ENCODE peak calls at places on chromosome 20, in six cellular contexts. X is GM12864, F is upper lobe of left lung, C is left ventricle myocardium inferior, K is breast epithelium, U is MM.1S. J is an unnamed sample.

GRCh38 chr20:62956387-62957135 is 4.1 kb downstream of the SLC17A9 start:
- DNase-seq in X (no peak), F (no peak), C (no peak), K (no peak), U (no peak), J (no peak)

GRCh38 chr20:62123450-62124118 is 1.3 kb downstream of the LSM14B start:
- DNase-seq in X (no peak), F (peak; percentile 36), C (no peak), K (no peak), U (no peak), J (no peak)

GRCh38 chr20:40688129-40689099 is 622 bp downstream of the MAFB start:
- DNase-seq in X (no peak), F (no peak), C (no peak), K (no peak), U (no peak), J (no peak)

GRCh38 chr20:3199976-3200755 is 4.3 kb downstream of the DDRGK1 start:
- DNase-seq in X (no peak), F (no peak), C (no peak), K (no peak), U (no peak), J (no peak)

GRCh38 chr20:7505835-7506221 is 434.4 kb downstream of the HAO1 start:
- DNase-seq in X (no peak), F (no peak), C (no peak), K (no peak), U (peak; percentile 42), J (no peak)

GRCh38 chr20:58843128-58843556 is 7.6 kb downstream of the GNAS-AS1 start:
- DNase-seq in X (no peak), F (no peak), C (no peak), K (no peak), U (no peak), J (no peak)

GRCh38 chr20:52779125-52779524 is 193.0 kb upstream of the TSHZ2 start:
- DNase-seq in X (no peak), F (no peak), C (no peak), K (no peak), U (no peak), J (no peak)

GRCh38 chr20:24994470-24995368 is 2.2 kb upstream of the APMAP start:
- DNase-seq in X (peak; percentile 41), F (peak; percentile 75), C (peak; percentile 89), K (peak; percentile 72), U (peak; percentile 78), J (peak; percentile 74)

GRCh38 chr20:17882834-17883591 is 85.6 kb downstream of the SNX5 start:
- DNase-seq in X (no peak), F (no peak), C (no peak), K (no peak), U (no peak), J (no peak)

GRCh38 chr20:1503564-1504227 is 12.5 kb upstream of the SIRPB2 start:
- DNase-seq in X (peak; percentile 71), F (peak; percentile 87), C (peak; percentile 54), K (peak; percentile 63), U (peak; percentile 94), J (peak; percentile 52)

GRCh38 chr20:11338506-11339306 is 579.0 kb upstream of the BTBD3 start:
- DNase-seq in X (no peak), F (no peak), C (no peak), K (no peak), U (no peak), J (no peak)

GRCh38 chr20:16539280-16539679 is 34.0 kb downstream of the KIF16B start:
- DNase-seq in X (no peak), F (no peak), C (no peak), K (no peak), U (no peak), J (no peak)

GRCh38 chr20:49570828-49571552 is 3.1 kb upstream of the PTGIS start:
- DNase-seq in X (no peak), F (no peak), C (no peak), K (no peak), U (no peak), J (no peak)

GRCh38 chr20:40710608-40711007 is 21.6 kb upstream of the MAFB start:
- DNase-seq in X (no peak), F (no peak), C (no peak), K (no peak), U (no peak), J (no peak)

GRCh38 chr20:19387251-19387650 is 174.8 kb downstream of the SLC24A3 start:
- DNase-seq in X (no peak), F (no peak), C (no peak), K (no peak), U (no peak), J (no peak)
- TF ChIP-seq CTCF in X (no peak), F (no peak), C (no peak), K (no peak), U (no peak), J (no peak)

GRCh38 chr20:57526067-57526884 is 1.3 kb upstream of the CTCFL start:
- DNase-seq in X (no peak), F (no peak), C (no peak), K (no peak), U (no peak), J (no peak)
- TF ChIP-seq CTCF in X (peak; percentile 30), F (no peak), C (no peak), K (no peak), U (no peak), J (no peak)

DNA sequence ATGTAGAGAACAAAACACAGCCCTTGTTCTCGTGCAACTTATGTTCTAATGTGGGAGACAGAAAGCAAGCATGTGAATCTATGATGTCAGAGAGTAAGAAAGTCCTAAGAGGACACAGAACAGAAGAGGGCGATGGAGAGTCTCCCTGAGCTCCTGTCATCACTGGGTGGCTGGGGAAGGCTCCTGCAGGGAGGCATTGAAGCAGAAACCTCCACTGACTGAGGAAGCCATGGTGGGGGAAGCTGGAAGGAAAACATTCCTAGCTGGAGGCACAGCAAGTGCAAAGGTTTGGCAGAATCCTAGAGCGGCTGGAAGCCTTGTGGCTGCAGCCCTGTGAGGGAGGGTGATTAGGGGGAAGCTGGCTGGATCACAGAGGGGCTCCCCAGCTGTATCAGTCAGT is 248.0 kb downstream of the CDH26 start:
- DNase-seq in X (no peak), F (no peak), C (no peak), K (no peak), U (peak; percentile 14), J (no peak)
- TF ChIP-seq CTCF in X (peak; percentile 53), F (no peak), C (peak; percentile 24), K (no peak), U (peak; percentile 47), J (peak; percentile 34)

GRCh38 chr20:37397076-37397953 is 51.4 kb downstream of the SRC start:
- DNase-seq in X (no peak), F (no peak), C (no peak), K (no peak), U (no peak), J (no peak)
- TF ChIP-seq CTCF in X (no peak), F (no peak), C (no peak), K (no peak), U (no peak), J (no peak)

GRCh38 chr20:36507746-36508145 is 33.6 kb upstream of the MYL9 start:
- DNase-seq in X (no peak), F (no peak), C (no peak), K (no peak), U (no peak), J (no peak)

GRCh38 chr20:36501367-36502006 is 39.8 kb upstream of the MYL9 start:
- DNase-seq in X (no peak), F (no peak), C (no peak), K (no peak), U (no peak), J (no peak)

GRCh38 chr20:36506253-36506652 is 35.1 kb upstream of the MYL9 start:
- DNase-seq in X (no peak), F (no peak), C (no peak), K (no peak), U (peak; percentile 16), J (no peak)

GRCh38 chr20:36499723-36500501 is 41.4 kb upstream of the MYL9 start:
- DNase-seq in X (no peak), F (no peak), C (no peak), K (no peak), U (no peak), J (no peak)

GRCh38 chr20:36504295-36504694 is 37.0 kb upstream of the MYL9 start:
- DNase-seq in X (no peak), F (no peak), C (no peak), K (no peak), U (no peak), J (no peak)
- TF ChIP-seq CTCF in X (no peak), F (no peak), C (no peak), K (no peak), U (no peak), J (no peak)

GRCh38 chr20:54189630-54190029 is 15.8 kb upstream of the CYP24A1 start:
- DNase-seq in X (no peak), F (no peak), C (no peak), K (no peak), U (no peak), J (no peak)
- TF ChIP-seq CTCF in X (no peak), F (no peak), C (no peak), K (no peak), U (no peak), J (no peak)

DNA sequence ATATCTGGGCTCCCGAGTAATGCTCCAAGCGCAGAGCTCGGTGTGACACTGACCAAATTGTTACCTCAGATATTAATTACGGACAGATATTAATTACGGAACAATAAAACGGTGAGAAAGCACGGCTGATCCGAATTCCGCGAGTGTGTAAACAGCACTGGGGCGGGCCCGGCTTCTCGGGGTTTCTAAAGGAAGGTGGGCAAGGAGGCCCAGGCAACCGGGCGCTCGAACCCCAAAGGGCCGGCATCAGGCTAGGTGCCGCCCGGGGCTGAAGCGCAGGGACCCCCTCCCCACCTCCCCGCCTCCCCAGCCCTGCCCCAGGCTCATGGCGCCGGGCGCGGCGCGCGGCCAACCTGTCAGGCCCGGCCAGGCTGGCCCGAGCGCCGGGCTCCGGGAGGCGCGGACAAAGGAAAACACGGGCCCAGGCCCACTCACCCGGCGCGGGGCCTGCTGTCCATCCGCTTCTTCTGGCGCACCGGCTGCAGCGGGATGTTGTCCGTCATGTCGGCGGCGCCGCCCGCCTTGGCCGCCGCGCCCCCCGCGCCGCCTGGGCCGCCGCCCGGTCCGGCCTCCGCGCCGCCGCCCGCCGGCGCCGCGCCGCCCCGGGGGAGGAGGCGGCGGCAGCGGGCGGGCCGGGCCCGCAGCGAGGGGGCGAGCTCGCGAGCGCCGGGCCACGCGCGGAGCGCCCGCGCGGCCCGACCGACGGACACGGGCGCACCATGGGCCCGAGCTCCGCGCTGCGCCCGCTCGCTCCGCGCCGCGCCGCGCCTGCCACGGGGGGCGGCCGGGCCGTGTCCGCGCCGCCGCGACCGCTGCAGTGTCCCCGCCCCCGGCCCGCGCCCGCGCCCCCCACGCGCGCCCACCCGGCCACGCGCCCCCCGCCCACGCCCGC is at the start of gene ATP9A:
- DNase-seq in X (no peak), F (peak; percentile 29), C (peak; percentile 34), K (no peak), U (no peak), J (no peak)
- TF ChIP-seq CTCF in X (no peak), F (no peak), C (no peak), K (no peak), U (no peak), J (no peak)

GRCh38 chr20:56409521-56409920 is 2.5 kb upstream of the CASS4 start:
- DNase-seq in X (no peak), F (no peak), C (no peak), K (no peak), U (no peak), J (no peak)
- TF ChIP-seq CTCF in X (no peak), F (no peak), C (no peak), K (no peak), U (no peak), J (no peak)

J was measured in natural killer cell.